ENCODE peak calls at places on chromosomes 3 and 15, in six cellular contexts. One of them, this sample, is unnamed.

GRCh38 chr3:32484437-32484836 is 18.2 kb downstream of the CMTM6 start:
- DNase-seq in HepG2: no peak
- DNase-seq in SK-N-SH: no peak
- DNase-seq in K562: no peak
- DNase-seq in H1: no peak
- DNase-seq in GM12878: no peak
- DNase-seq in this sample: peak

GRCh38 chr15:37019479-37020433 is 80.6 kb downstream of the MEIS2 start:
- DNase-seq in SK-N-SH: peak
- DNase-seq in GM12878: no peak
- DNase-seq in HepG2: peak
- DNase-seq in H1: no peak
- DNase-seq in K562: no peak
- DNase-seq in this sample: no peak

GRCh38 chr3:30551927-30552326 is 54.5 kb upstream of the TGFBR2 start:
- DNase-seq in GM12878: no peak
- DNase-seq in K562: no peak
- DNase-seq in H1: no peak
- DNase-seq in HepG2: no peak
- DNase-seq in SK-N-SH: no peak
- DNase-seq in this sample: no peak

GRCh38 chr15:100307241-100307855 is 34.4 kb downstream of the ADAMTS17 start:
- DNase-seq in HepG2: no peak
- DNase-seq in H1: no peak
- DNase-seq in SK-N-SH: no peak
- DNase-seq in GM12878: no peak
- DNase-seq in K562: no peak
- DNase-seq in this sample: no peak

GRCh38 chr15:41544650-41545015 is 576 bp upstream of the RPAP1 start:
- DNase-seq in SK-N-SH: peak
- DNase-seq in H1: no peak
- DNase-seq in HepG2: no peak
- DNase-seq in K562: no peak
- DNase-seq in GM12878: no peak
- DNase-seq in this sample: no peak

GRCh38 chr15:56835598-56836275 is 82.7 kb upstream of the TCF12 start:
- DNase-seq in K562: no peak
- DNase-seq in GM12878: no peak
- DNase-seq in SK-N-SH: peak
- DNase-seq in H1: no peak
- DNase-seq in HepG2: no peak
- DNase-seq in this sample: no peak

GRCh38 chr3:130539005-130539404 is 22.0 kb downstream of the COL6A6 start:
- DNase-seq in GM12878: no peak
- DNase-seq in K562: peak
- DNase-seq in SK-N-SH: peak
- DNase-seq in HepG2: peak
- DNase-seq in H1: peak
- DNase-seq in this sample: peak

GRCh38 chr15:31203999-31204398 is 102.5 kb upstream of the TRPM1 start:
- DNase-seq in SK-N-SH: no peak
- DNase-seq in K562: no peak
- DNase-seq in GM12878: no peak
- DNase-seq in H1: no peak
- DNase-seq in HepG2: no peak
- DNase-seq in this sample: no peak

GRCh38 chr15:99981839-99982658 is 248.8 kb upstream of the LYSMD4 start:
- DNase-seq in K562: no peak
- DNase-seq in HepG2: no peak
- DNase-seq in H1: no peak
- DNase-seq in SK-N-SH: peak
- DNase-seq in GM12878: no peak
- DNase-seq in this sample: no peak

GRCh38 chr3:178325330-178325729 is 210.9 kb upstream of the KCNMB2 start:
- DNase-seq in K562: no peak
- DNase-seq in H1: no peak
- DNase-seq in HepG2: no peak
- DNase-seq in GM12878: no peak
- DNase-seq in SK-N-SH: peak
- DNase-seq in this sample: no peak

GRCh38 chr3:67383379-67383778 is 271.0 kb downstream of the SUCLG2 start:
- DNase-seq in SK-N-SH: no peak
- DNase-seq in H1: no peak
- DNase-seq in HepG2: no peak
- DNase-seq in GM12878: no peak
- DNase-seq in K562: no peak
- DNase-seq in this sample: no peak

GRCh38 chr3:17629400-17629799 is 113.0 kb downstream of the TBC1D5 start:
- DNase-seq in SK-N-SH: no peak
- DNase-seq in H1: no peak
- DNase-seq in K562: no peak
- DNase-seq in HepG2: no peak
- DNase-seq in GM12878: no peak
- DNase-seq in this sample: no peak

GRCh38 chr15:57327985-57328471 is 48.3 kb upstream of the CGNL1 start:
- DNase-seq in SK-N-SH: no peak
- DNase-seq in GM12878: no peak
- DNase-seq in HepG2: no peak
- DNase-seq in H1: no peak
- DNase-seq in K562: no peak
- DNase-seq in this sample: no peak

GRCh38 chr3:8990266-8991215 is 27.3 kb upstream of the RAD18 start:
- DNase-seq in GM12878: no peak
- DNase-seq in SK-N-SH: no peak
- DNase-seq in K562: no peak
- DNase-seq in HepG2: no peak
- DNase-seq in H1: peak
- DNase-seq in this sample: no peak

GRCh38 chr3:135895106-135895733 is 70.3 kb upstream of the PPP2R3A start:
- DNase-seq in HepG2: peak
- DNase-seq in GM12878: peak
- DNase-seq in H1: peak
- DNase-seq in K562: peak
- DNase-seq in SK-N-SH: peak
- DNase-seq in this sample: peak

GRCh38 chr15:77421370-77421700 is 647 bp downstream of the HMG20A start:
- DNase-seq in K562: no peak
- DNase-seq in HepG2: peak
- DNase-seq in SK-N-SH: peak
- DNase-seq in GM12878: no peak
- DNase-seq in H1: no peak
- DNase-seq in this sample: peak

GRCh38 chr3:130838898-130839572 is 54.8 kb upstream of the ATP2C1 start:
- DNase-seq in H1: no peak
- DNase-seq in SK-N-SH: no peak
- DNase-seq in HepG2: no peak
- DNase-seq in K562: no peak
- DNase-seq in GM12878: no peak
- DNase-seq in this sample: no peak

GRCh38 chr15:95347846-95348245 is 982.7 kb upstream of the NR2F2 start:
- DNase-seq in HepG2: no peak
- DNase-seq in GM12878: no peak
- DNase-seq in K562: no peak
- DNase-seq in H1: no peak
- DNase-seq in SK-N-SH: no peak
- DNase-seq in this sample: no peak

GRCh38 chr3:185024406-185024805 is 128.5 kb downstream of the C3orf70 start:
- DNase-seq in HepG2: no peak
- DNase-seq in H1: no peak
- DNase-seq in K562: no peak
- DNase-seq in GM12878: no peak
- DNase-seq in SK-N-SH: no peak
- DNase-seq in this sample: no peak
- TF ChIP-seq GABPA in HepG2: no peak
- TF ChIP-seq GABPA in H1: no peak
- TF ChIP-seq GABPA in K562: no peak
- TF ChIP-seq GABPA in GM12878: no peak
- TF ChIP-seq GABPA in SK-N-SH: no peak
- TF ChIP-seq GABPA in this sample: no peak

GRCh38 chr15:89645680-89646079 is 9.6 kb downstream of the KIF7 start:
- DNase-seq in HepG2: no peak
- DNase-seq in SK-N-SH: no peak
- DNase-seq in H1: no peak
- DNase-seq in GM12878: no peak
- DNase-seq in K562: no peak
- DNase-seq in this sample: no peak
- TF ChIP-seq GABPA in HepG2: no peak
- TF ChIP-seq GABPA in SK-N-SH: no peak
- TF ChIP-seq GABPA in H1: no peak
- TF ChIP-seq GABPA in GM12878: no peak
- TF ChIP-seq GABPA in K562: no peak
- TF ChIP-seq GABPA in this sample: no peak

GRCh38 chr3:54857343-54857742 is 70.5 kb downstream of the LRTM1 start:
- DNase-seq in SK-N-SH: no peak
- DNase-seq in GM12878: no peak
- DNase-seq in HepG2: no peak
- DNase-seq in H1: no peak
- DNase-seq in K562: no peak
- DNase-seq in this sample: no peak
- TF ChIP-seq GABPA in SK-N-SH: no peak
- TF ChIP-seq GABPA in GM12878: no peak
- TF ChIP-seq GABPA in HepG2: no peak
- TF ChIP-seq GABPA in H1: no peak
- TF ChIP-seq GABPA in K562: no peak
- TF ChIP-seq GABPA in this sample: no peak

DNA sequence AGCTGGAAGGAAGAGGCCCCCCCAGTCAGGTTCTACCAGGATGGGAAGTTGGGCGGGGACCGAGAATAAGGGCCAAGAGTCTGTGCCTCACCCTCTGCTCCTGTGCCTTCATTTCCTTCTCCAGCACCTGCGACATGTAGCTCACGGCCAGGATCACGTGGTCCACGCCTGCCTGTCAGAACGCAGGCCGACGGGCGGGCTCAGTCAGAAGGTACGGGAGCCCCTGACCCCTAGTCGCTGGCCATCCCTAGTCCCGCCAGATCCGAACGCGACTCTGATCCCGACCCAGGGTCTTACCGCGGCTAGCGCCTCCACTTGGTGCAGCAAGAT is 485 bp downstream of the GMPPB start:
- DNase-seq in HepG2: peak
- DNase-seq in SK-N-SH: peak
- DNase-seq in H1: no peak
- DNase-seq in GM12878: no peak
- DNase-seq in K562: peak
- DNase-seq in this sample: no peak
- TF ChIP-seq GABPA in HepG2: no peak
- TF ChIP-seq GABPA in SK-N-SH: no peak
- TF ChIP-seq GABPA in H1: no peak
- TF ChIP-seq GABPA in GM12878: no peak
- TF ChIP-seq GABPA in K562: no peak
- TF ChIP-seq GABPA in this sample: no peak

DNA sequence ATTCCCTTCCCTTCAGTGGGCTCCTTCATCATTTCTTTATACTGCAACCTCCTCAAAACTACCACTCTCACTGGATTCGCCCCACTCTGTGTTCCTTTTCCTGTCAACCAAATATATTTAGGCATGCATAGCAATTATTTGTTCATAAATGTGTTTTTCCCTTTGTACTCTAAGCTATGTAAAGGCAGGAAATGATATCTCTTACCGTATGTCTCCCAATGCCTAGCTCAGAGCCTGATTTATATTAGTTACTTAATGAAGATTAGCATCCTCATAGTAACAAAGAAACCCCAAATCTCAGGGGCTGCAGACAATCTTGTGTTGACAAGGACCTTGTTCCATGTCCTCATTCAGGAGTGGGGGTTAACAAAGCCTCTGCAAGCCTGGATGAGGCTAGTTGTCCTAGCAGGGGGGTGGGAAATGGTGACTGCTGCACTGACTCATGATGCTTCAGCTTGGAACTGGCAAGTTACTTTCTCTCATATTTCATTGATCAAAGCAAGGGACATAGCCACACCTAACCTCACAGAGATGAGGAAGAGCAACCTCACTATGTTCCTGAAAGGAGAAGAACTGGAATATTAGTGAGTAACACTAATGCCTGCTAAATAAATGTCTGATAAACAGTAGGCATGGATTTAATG is 15.2 kb downstream of the PHLDB2 start:
- DNase-seq in GM12878: no peak
- DNase-seq in SK-N-SH: no peak
- DNase-seq in H1: no peak
- DNase-seq in HepG2: peak
- DNase-seq in K562: no peak
- DNase-seq in this sample: no peak
- TF ChIP-seq GABPA in GM12878: no peak
- TF ChIP-seq GABPA in SK-N-SH: no peak
- TF ChIP-seq GABPA in H1: no peak
- TF ChIP-seq GABPA in HepG2: no peak
- TF ChIP-seq GABPA in K562: no peak
- TF ChIP-seq GABPA in this sample: no peak

GRCh38 chr3:123527046-123527445 is 57.8 kb downstream of the HACD2 start:
- DNase-seq in H1: no peak
- DNase-seq in HepG2: no peak
- DNase-seq in GM12878: no peak
- DNase-seq in SK-N-SH: no peak
- DNase-seq in K562: no peak
- DNase-seq in this sample: no peak
- TF ChIP-seq GABPA in H1: no peak
- TF ChIP-seq GABPA in HepG2: no peak
- TF ChIP-seq GABPA in GM12878: no peak
- TF ChIP-seq GABPA in SK-N-SH: no peak
- TF ChIP-seq GABPA in K562: no peak
- TF ChIP-seq GABPA in this sample: no peak

GRCh38 chr15:29695486-29696167 is 126.6 kb downstream of the TJP1 start:
- DNase-seq in H1: no peak
- DNase-seq in HepG2: peak
- DNase-seq in SK-N-SH: no peak
- DNase-seq in GM12878: no peak
- DNase-seq in K562: no peak
- DNase-seq in this sample: no peak

GRCh38 chr15:29700296-29700695 is 122.0 kb downstream of the TJP1 start:
- DNase-seq in SK-N-SH: no peak
- DNase-seq in HepG2: peak
- DNase-seq in GM12878: no peak
- DNase-seq in K562: no peak
- DNase-seq in H1: no peak
- DNase-seq in this sample: no peak

GRCh38 chr15:29696950-29697738 is 125.1 kb downstream of the TJP1 start:
- DNase-seq in GM12878: no peak
- DNase-seq in H1: no peak
- DNase-seq in SK-N-SH: no peak
- DNase-seq in HepG2: no peak
- DNase-seq in K562: no peak
- DNase-seq in this sample: no peak

GRCh38 chr15:29699791-29700190 is 122.5 kb downstream of the TJP1 start:
- DNase-seq in GM12878: no peak
- DNase-seq in HepG2: no peak
- DNase-seq in SK-N-SH: no peak
- DNase-seq in K562: no peak
- DNase-seq in H1: no peak
- DNase-seq in this sample: no peak

GRCh38 chr15:29698030-29698701 is 124.1 kb downstream of the TJP1 start:
- DNase-seq in HepG2: peak
- DNase-seq in GM12878: no peak
- DNase-seq in H1: no peak
- DNase-seq in K562: no peak
- DNase-seq in SK-N-SH: no peak
- DNase-seq in this sample: no peak
- TF ChIP-seq GABPA in HepG2: no peak
- TF ChIP-seq GABPA in GM12878: no peak
- TF ChIP-seq GABPA in H1: no peak
- TF ChIP-seq GABPA in K562: no peak
- TF ChIP-seq GABPA in SK-N-SH: no peak
- TF ChIP-seq GABPA in this sample: no peak

This sample was measured in HL-60.